ENCODE peak calls at places on chromosomes 16 and 17, in six cellular contexts. One of them, this sample, is unnamed.

GRCh38 chr16:11133344-11133921 is 122.6 kb downstream of the SOCS1 start:
- DNase-seq in heart right ventricle: peak; percentile 81
- DNase-seq in PC-3: peak; percentile 91
- DNase-seq in tibial artery: peak; percentile 89
- DNase-seq in IMR-90: peak; percentile 96
- DNase-seq in kidney tubule cell: peak; percentile 97
- DNase-seq in this sample: no peak

GRCh38 chr17:6534846-6535514 is 21.4 kb downstream of the PITPNM3 start:
- DNase-seq in IMR-90: no peak
- DNase-seq in PC-3: no peak
- DNase-seq in kidney tubule cell: no peak
- DNase-seq in heart right ventricle: no peak
- DNase-seq in tibial artery: peak; percentile 39
- DNase-seq in this sample: no peak

GRCh38 chr16:5918553-5919127 is 821.0 kb upstream of the EEF2KMT start:
- DNase-seq in kidney tubule cell: peak; percentile 47
- DNase-seq in heart right ventricle: no peak
- DNase-seq in IMR-90: no peak
- DNase-seq in PC-3: no peak
- DNase-seq in tibial artery: no peak
- DNase-seq in this sample: no peak

GRCh38 chr17:27571563-27572129 is 59.3 kb upstream of the LGALS9 start:
- DNase-seq in PC-3: no peak
- DNase-seq in tibial artery: no peak
- DNase-seq in kidney tubule cell: no peak
- DNase-seq in heart right ventricle: no peak
- DNase-seq in IMR-90: no peak
- DNase-seq in this sample: no peak

GRCh38 chr17:58242171-58242784 is 3.9 kb downstream of the LPO start:
- DNase-seq in tibial artery: no peak
- DNase-seq in kidney tubule cell: peak; percentile 38
- DNase-seq in IMR-90: no peak
- DNase-seq in PC-3: peak; percentile 54
- DNase-seq in heart right ventricle: no peak
- DNase-seq in this sample: no peak

GRCh38 chr17:4877089-4877488 is 22.2 kb upstream of the C17orf107 start:
- DNase-seq in PC-3: no peak
- DNase-seq in heart right ventricle: no peak
- DNase-seq in tibial artery: no peak
- DNase-seq in IMR-90: no peak
- DNase-seq in kidney tubule cell: no peak
- DNase-seq in this sample: no peak

GRCh38 chr17:69450131-69450530 is 35.6 kb downstream of the MAP2K6 start:
- DNase-seq in PC-3: no peak
- DNase-seq in kidney tubule cell: no peak
- DNase-seq in tibial artery: no peak
- DNase-seq in heart right ventricle: no peak
- DNase-seq in IMR-90: no peak
- DNase-seq in this sample: no peak

GRCh38 chr16:75080205-75081029 is 36.2 kb downstream of the LDHD start:
- DNase-seq in PC-3: peak; percentile 35
- DNase-seq in IMR-90: peak; percentile 91
- DNase-seq in tibial artery: no peak
- DNase-seq in kidney tubule cell: peak; percentile 42
- DNase-seq in heart right ventricle: no peak
- DNase-seq in this sample: no peak

GRCh38 chr16:21184834-21185233 is 26.4 kb downstream of the LDAF1 start:
- DNase-seq in heart right ventricle: no peak
- DNase-seq in PC-3: no peak
- DNase-seq in kidney tubule cell: peak; percentile 89
- DNase-seq in IMR-90: no peak
- DNase-seq in tibial artery: no peak
- DNase-seq in this sample: no peak

GRCh38 chr17:27804113-27804512 is 3.8 kb upstream of the NOS2 start:
- DNase-seq in IMR-90: no peak
- DNase-seq in heart right ventricle: no peak
- DNase-seq in PC-3: no peak
- DNase-seq in kidney tubule cell: no peak
- DNase-seq in tibial artery: no peak
- DNase-seq in this sample: no peak

GRCh38 chr17:4498461-4499397 is at the start of gene SPNS2:
- DNase-seq in tibial artery: peak; percentile 78
- DNase-seq in heart right ventricle: peak; percentile 62
- DNase-seq in PC-3: peak; percentile 48
- DNase-seq in IMR-90: peak; percentile 29
- DNase-seq in kidney tubule cell: peak; percentile 87
- DNase-seq in this sample: peak; percentile 69

GRCh38 chr16:25747160-25747758 is 55.5 kb downstream of the HS3ST4 start:
- DNase-seq in tibial artery: no peak
- DNase-seq in IMR-90: no peak
- DNase-seq in PC-3: peak; percentile 2
- DNase-seq in kidney tubule cell: no peak
- DNase-seq in heart right ventricle: no peak
- DNase-seq in this sample: no peak

GRCh38 chr17:3961564-3962047 is 2.6 kb downstream of the ATP2A3 start:
- DNase-seq in kidney tubule cell: no peak
- DNase-seq in tibial artery: no peak
- DNase-seq in heart right ventricle: no peak
- DNase-seq in IMR-90: no peak
- DNase-seq in PC-3: no peak
- DNase-seq in this sample: no peak

GRCh38 chr16:88760424-88761142 is 24.4 kb downstream of the PIEZO1 start:
- DNase-seq in heart right ventricle: no peak
- DNase-seq in kidney tubule cell: peak; percentile 48
- DNase-seq in PC-3: no peak
- DNase-seq in tibial artery: no peak
- DNase-seq in IMR-90: no peak
- DNase-seq in this sample: no peak